ENCODE peak calls at places on chromosomes 2 and 18, in five cellular contexts. M is H1, V is HCT116, H is K562, I is SK-N-SH. D is an unnamed sample. For H3K4me1, the result is how much of the 10 kb centered on the place peaks cover.

GRCh38 chr18:71471963-71472725 is 1072.0 kb downstream of the CBLN2 start:
- DNase-seq in M (no peak), V (no peak), H (no peak), I (no peak), D (no peak)

GRCh38 chr2:15940661-15941482 is 522 bp downstream of the MYCN start:
- DNase-seq in V (no peak), I (peak), H (no peak), M (no peak), D (no peak)

GRCh38 chr2:229591611-229592010 is 122.7 kb downstream of the DNER start:
- DNase-seq in H (no peak), M (no peak), V (no peak), I (peak), D (no peak)

GRCh38 chr2:159249955-159250723 is 36.4 kb downstream of the WDSUB1 start:
- DNase-seq in V (peak), M (no peak), I (no peak), H (no peak), D (no peak)

GRCh38 chr2:239253705-239254104 is 147.1 kb downstream of the HDAC4 start:
- DNase-seq in H (no peak), V (no peak), I (no peak), M (no peak), D (no peak)

GRCh38 chr18:48363167-48363566 is 46.0 kb downstream of the ZBTB7C start:
- DNase-seq in I (no peak), H (no peak), M (no peak), V (no peak), D (no peak)

GRCh38 chr2:26846881-26847662 is 860 bp upstream of the DPYSL5 start:
- DNase-seq in V (no peak), M (no peak), I (no peak), H (no peak), D (no peak)

GRCh38 chr18:69127844-69128486 is 272.7 kb upstream of the DOK6 start:
- DNase-seq in M (no peak), I (peak), V (no peak), H (no peak), D (no peak)

GRCh38 chr2:41698787-41699422 is 348.9 kb upstream of the PKDCC start:
- DNase-seq in V (no peak), H (peak), I (peak), M (peak), D (peak)

GRCh38 chr2:157874997-157875719 is 972 bp downstream of the ACVR1 start:
- DNase-seq in H (peak), I (peak), M (no peak), V (no peak), D (no peak)

GRCh38 chr2:21451418-21451817 is 327.6 kb downstream of the TDRD15 start:
- DNase-seq in M (no peak), I (no peak), V (no peak), H (no peak), D (no peak)

GRCh38 chr18:62300359-62300963 is 24.6 kb upstream of the TNFRSF11A start:
- DNase-seq in I (no peak), M (no peak), V (no peak), H (no peak), D (no peak)

GRCh38 chr18:49926076-49926745 is 112.9 kb upstream of the ACAA2 start:
- DNase-seq in M (no peak), V (no peak), I (no peak), H (no peak), D (no peak)

GRCh38 chr18:79315589-79315988 is 80.1 kb upstream of the NFATC1 start:
- DNase-seq in H (no peak), M (no peak), I (no peak), V (no peak), D (no peak)

GRCh38 chr2:16633632-16634430 is 31.8 kb downstream of the CYRIA start:
- DNase-seq in H (peak), V (no peak), M (no peak), I (no peak), D (no peak)

GRCh38 chr2:126894585-126895182 is 4.0 kb upstream of the TEX51 start:
- DNase-seq in I (no peak), M (no peak), H (no peak), V (no peak), D (no peak)

GRCh38 chr2:104929663-104930062 is 75.7 kb downstream of the POU3F3 start:
- DNase-seq in H (no peak), V (no peak), M (no peak), I (no peak), D (no peak)

GRCh38 chr2:142673836-142674235 is 203.6 kb upstream of the KYNU start:
- DNase-seq in H (no peak), V (no peak), M (no peak), I (no peak), D (no peak)

GRCh38 chr2:142675398-142675797 is 202.1 kb upstream of the KYNU start:
- DNase-seq in I (no peak), M (no peak), H (no peak), V (no peak), D (no peak)

GRCh38 chr2:142670362-142670761 is 207.1 kb upstream of the KYNU start:
- DNase-seq in H (no peak), M (no peak), V (no peak), I (no peak), D (no peak)

GRCh38 chr2:142668420-142668819 is 209.0 kb upstream of the KYNU start:
- DNase-seq in V (no peak), M (no peak), H (no peak), I (no peak), D (no peak)

DNA sequence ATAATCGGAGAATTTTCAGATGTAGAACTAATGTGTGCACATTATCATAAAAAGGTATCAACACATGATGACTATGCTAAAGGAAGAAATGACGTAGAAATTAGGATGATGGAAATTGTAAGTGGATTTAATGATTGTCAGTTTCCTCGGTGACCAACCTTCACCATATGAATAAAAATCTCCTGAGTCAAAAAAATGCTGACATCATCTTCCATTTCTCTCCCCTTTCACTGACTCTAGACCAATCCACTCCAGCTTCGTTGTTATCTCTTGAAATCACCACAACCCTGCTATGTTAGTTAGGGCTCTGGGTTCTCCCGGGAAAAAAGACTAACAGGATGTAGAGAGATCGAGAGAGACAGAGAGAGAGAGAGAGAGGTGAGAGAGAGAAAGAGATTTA is 204.8 kb upstream of the KYNU start:
- DNase-seq in I (no peak), H (peak), V (no peak), M (no peak), D (no peak)
- TF ChIP-seq YY1 in I (no peak), H (no peak), V (no peak), M (no peak), D (no peak)

DNA sequence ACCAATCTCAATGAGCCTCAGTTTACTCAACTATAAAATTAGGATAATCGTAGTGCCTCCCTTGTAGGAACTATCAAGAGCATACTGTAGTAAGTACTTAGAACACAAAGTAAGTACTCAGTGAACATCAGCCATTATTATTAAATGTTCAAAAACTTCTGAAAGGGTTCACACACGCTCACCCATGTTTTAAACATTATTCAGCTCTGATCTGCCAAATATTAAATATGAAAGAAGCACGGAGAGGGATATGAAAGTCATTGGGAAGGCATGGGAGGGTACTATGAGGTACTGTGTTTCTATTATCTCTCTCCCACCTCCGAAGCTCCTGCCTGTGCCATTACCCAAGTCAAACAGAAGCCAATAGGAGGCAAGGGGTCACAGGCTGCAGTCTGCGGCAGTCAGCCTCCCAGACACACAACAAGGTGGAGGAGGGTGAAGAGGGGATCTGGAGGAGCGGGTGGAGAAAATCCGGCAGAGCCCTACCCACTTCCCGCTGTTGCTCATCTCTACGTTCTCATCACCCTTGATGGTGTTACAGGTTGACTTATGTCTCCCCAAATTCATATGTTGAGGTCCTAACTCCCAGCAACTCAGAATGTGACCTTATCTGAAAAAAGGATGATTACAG is 2.0 kb upstream of the TBC1D8 start:
- DNase-seq in V (no peak), M (no peak), H (no peak), I (no peak), D (no peak)
- H3K4me1 ChIP-seq in V (under half), M (under half), H (under half), I (under half), D (under half)

GRCh38 chr18:36412778-36413177 is 115.3 kb downstream of the FHOD3 start:
- DNase-seq in V (no peak), I (peak), H (no peak), M (no peak), D (no peak)
- TF ChIP-seq YY1 in V (no peak), I (no peak), H (no peak), M (no peak), D (no peak)

GRCh38 chr18:13462686-13463085 is 244.1 kb downstream of the LDLRAD4 start:
- DNase-seq in V (no peak), I (no peak), H (no peak), M (no peak), D (no peak)

GRCh38 chr18:13460946-13461345 is 242.4 kb downstream of the LDLRAD4 start:
- DNase-seq in I (no peak), M (no peak), V (no peak), H (no peak), D (no peak)

GRCh38 chr18:13461488-13461887 is 242.9 kb downstream of the LDLRAD4 start:
- DNase-seq in H (peak), V (no peak), M (no peak), I (no peak), D (no peak)

GRCh38 chr18:13463526-13463925 is 245.0 kb downstream of the LDLRAD4 start:
- DNase-seq in M (no peak), V (no peak), H (no peak), I (no peak), D (no peak)

GRCh38 chr18:13461936-13462335 is 243.4 kb downstream of the LDLRAD4 start:
- DNase-seq in V (no peak), M (no peak), I (no peak), H (no peak), D (no peak)
- H3K4me1 ChIP-seq in V (under half), M (under half), I (under half), H (under half), D (under half)

GRCh38 chr2:190409616-190410015 is 1.5 kb downstream of the MFSD6 start:
- DNase-seq in I (peak), M (no peak), V (no peak), H (no peak), D (no peak)

GRCh38 chr2:190406805-190407204 is 1.4 kb upstream of the MFSD6 start:
- DNase-seq in I (no peak), H (no peak), M (no peak), V (no peak), D (no peak)

GRCh38 chr2:190408538-190409271 is 550 bp downstream of the MFSD6 start:
- DNase-seq in I (peak), H (peak), M (no peak), V (peak), D (no peak)

GRCh38 chr2:190407246-190407661 is 901 bp upstream of the MFSD6 start:
- DNase-seq in I (no peak), H (no peak), V (no peak), M (no peak), D (peak)

DNA sequence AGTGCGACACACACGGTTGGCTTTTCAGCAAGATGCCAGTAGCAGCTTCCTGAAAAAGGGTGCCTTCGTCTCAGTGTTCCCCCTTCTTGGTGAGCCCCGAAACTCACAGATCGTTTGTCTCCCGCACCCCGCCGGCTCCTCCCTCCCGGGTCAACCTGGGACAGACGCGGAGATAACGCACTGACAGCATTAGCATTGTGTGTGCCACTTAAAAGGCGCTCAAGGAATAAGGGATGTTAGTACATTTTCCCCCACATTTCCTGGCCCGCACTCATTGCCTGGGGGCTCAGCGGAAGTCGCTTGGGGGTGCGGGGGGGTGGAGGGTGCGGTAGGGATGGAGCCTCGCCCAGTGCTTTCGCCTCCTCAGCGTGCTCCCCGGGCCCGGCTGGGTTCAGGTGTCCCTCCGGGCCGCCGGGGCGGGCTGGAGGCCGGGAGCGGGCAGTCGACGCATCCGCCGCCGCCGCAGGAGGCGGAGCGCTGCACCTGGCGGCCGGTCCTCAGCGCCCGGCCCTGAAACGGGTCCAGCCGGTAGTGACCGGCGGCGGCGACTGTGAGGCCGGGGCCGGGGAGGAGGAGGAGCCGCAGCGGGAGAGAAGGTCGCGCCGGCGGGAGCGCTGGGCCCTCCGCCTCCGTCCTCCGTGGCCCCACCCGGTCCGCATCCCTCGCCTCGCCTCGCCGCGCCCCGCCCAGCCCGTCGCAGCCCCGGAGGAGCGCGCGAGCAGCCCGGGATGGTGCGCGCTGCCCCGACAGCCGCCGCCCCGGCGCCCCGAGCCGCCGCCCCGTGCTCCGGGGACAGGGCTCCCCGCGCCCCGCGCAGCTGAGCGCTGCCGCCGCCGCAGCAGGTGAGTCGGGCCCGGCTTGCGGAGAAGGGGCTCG is at the start of gene MFSD6:
- DNase-seq in M (no peak), H (peak), V (no peak), I (peak), D (no peak)
- TF ChIP-seq YY1 in M (no peak), H (peak), V (peak), I (no peak), D (no peak)

GRCh38 chr18:3651266-3651665 is 201.3 kb downstream of the TGIF1 start:
- DNase-seq in M (no peak), H (no peak), V (no peak), I (no peak), D (no peak)
- H3K4me1 ChIP-seq in M (under half), H (half or more), V (half or more), I (under half), D (under half)

DNA sequence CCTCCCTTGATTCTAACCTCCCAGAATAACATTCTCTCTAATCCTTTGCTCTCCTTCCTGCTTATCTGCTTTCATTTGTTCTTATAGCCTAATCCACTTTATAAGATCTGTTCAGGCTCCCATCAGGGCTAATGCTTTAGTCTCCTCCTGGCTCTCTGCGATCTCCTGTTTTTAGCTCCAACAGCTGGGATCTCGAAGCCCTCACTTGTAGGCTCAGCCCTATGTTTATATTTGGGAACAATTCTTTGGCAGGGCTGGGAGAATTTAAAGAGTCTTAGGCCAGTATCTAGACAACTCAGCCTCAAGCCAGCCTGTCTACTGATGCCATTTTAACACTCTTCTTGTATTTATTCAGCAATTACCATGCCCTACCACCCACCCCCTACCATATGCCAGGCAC is 27.2 kb upstream of the RAPH1 start:
- DNase-seq in M (no peak), V (no peak), H (no peak), I (no peak), D (no peak)
- TF ChIP-seq YY1 in M (no peak), V (no peak), H (no peak), I (no peak), D (no peak)

DNA sequence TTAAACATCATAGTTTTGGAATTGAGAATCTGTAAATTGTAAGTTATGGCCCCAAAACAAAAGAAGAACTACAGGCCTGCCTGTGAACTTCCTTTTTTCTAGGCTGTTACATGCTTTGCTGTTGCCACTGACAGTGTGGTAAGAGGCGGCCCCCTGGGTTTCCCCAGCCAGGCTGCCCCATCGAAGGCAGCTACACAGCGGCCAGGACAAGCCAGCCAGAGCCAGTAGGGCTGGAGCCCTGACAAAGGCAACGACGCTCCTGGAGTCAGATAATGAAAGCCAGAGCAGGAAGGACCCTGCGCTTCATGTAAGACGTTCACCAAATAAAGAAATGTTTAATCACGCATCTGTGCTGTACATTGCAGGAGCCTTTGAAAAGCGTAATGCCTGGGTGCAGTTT is 55.0 kb downstream of the ANKRD44 start:
- DNase-seq in V (no peak), I (peak), M (no peak), H (no peak), D (no peak)
- H3K4me1 ChIP-seq in V (under half), I (under half), M (under half), H (under half), D (under half)

D was measured in NT2/D1.